ENCODE peak calls at places on chromosome 15, in seven cellular contexts. P is kidney, C is ovary, D is PC-3, Q is A549, L is uterus, T is thyroid gland. M is an unnamed sample.

GRCh38 chr15:37099321-37100108 is 834 bp downstream of the MEIS2 start:
- DNase-seq in L (peak; percentile 68), T (no peak), D (peak; percentile 77), Q (peak; percentile 15), P (peak; percentile 31), C (no peak), M (no peak)

GRCh38 chr15:77619883-77620282 is 12.8 kb downstream of the LINGO1 start:
- DNase-seq in L (no peak), P (no peak), T (no peak), Q (no peak), D (no peak), C (no peak), M (no peak)

GRCh38 chr15:63797901-63798300 is 35.8 kb downstream of the HERC1 start:
- DNase-seq in C (no peak), D (no peak), Q (no peak), P (no peak), L (no peak), T (no peak), M (no peak)

GRCh38 chr15:33150993-33151392 is 43.5 kb downstream of the FMN1 start:
- DNase-seq in L (no peak), P (no peak), Q (no peak), T (no peak), C (no peak), D (no peak), M (no peak)

GRCh38 chr15:63012444-63012843 is 30.1 kb upstream of the TPM1 start:
- DNase-seq in C (no peak), T (no peak), L (no peak), D (no peak), Q (no peak), P (no peak), M (no peak)

GRCh38 chr15:32669870-32670623 is 28.5 kb downstream of the SCG5 start:
- DNase-seq in Q (no peak), T (no peak), L (no peak), C (no peak), P (no peak), D (peak; percentile 43), M (peak; percentile 85)

GRCh38 chr15:93244691-93245615 is 155.9 kb upstream of the RGMA start:
- DNase-seq in C (peak; percentile 81), L (no peak), Q (no peak), D (no peak), T (no peak), P (no peak), M (no peak)

GRCh38 chr15:39204031-39204430 is 376.8 kb upstream of the THBS1 start:
- DNase-seq in Q (no peak), C (no peak), D (peak; percentile 37), L (no peak), P (no peak), T (no peak), M (peak; percentile 45)

GRCh38 chr15:26235148-26235769 is 372.1 kb upstream of the ATP10A start:
- DNase-seq in P (no peak), Q (no peak), C (no peak), L (no peak), T (no peak), D (no peak), M (no peak)

GRCh38 chr15:95501865-95502264 is 828.6 kb upstream of the NR2F2 start:
- DNase-seq in D (no peak), T (no peak), Q (no peak), P (no peak), L (no peak), C (no peak), M (no peak)

GRCh38 chr15:41856716-41857115 is 18.1 kb downstream of the PLA2G4B start:
- DNase-seq in C (no peak), D (no peak), Q (no peak), L (no peak), T (no peak), P (no peak), M (no peak)

GRCh38 chr15:80174017-80174746 is 21.4 kb downstream of the FAH start:
- DNase-seq in T (no peak), Q (no peak), D (peak; percentile 77), C (no peak), P (no peak), L (no peak), M (no peak)

GRCh38 chr15:40358492-40359353 is 704 bp downstream of the DISP2 start:
- DNase-seq in C (peak; percentile 67), Q (no peak), T (no peak), D (peak; percentile 27), P (peak; percentile 78), L (no peak), M (no peak)

GRCh38 chr15:40360015-40360414 is 2.0 kb downstream of the DISP2 start:
- DNase-seq in D (no peak), T (no peak), L (no peak), C (no peak), Q (no peak), P (no peak), M (no peak)

GRCh38 chr15:40355976-40356585 is 1.9 kb upstream of the DISP2 start:
- DNase-seq in Q (no peak), L (no peak), T (no peak), D (no peak), C (no peak), P (no peak), M (peak; percentile 40)

GRCh38 chr15:40357246-40357645 is 773 bp upstream of the DISP2 start:
- DNase-seq in T (no peak), L (no peak), C (no peak), Q (no peak), D (no peak), P (no peak), M (no peak)

DNA sequence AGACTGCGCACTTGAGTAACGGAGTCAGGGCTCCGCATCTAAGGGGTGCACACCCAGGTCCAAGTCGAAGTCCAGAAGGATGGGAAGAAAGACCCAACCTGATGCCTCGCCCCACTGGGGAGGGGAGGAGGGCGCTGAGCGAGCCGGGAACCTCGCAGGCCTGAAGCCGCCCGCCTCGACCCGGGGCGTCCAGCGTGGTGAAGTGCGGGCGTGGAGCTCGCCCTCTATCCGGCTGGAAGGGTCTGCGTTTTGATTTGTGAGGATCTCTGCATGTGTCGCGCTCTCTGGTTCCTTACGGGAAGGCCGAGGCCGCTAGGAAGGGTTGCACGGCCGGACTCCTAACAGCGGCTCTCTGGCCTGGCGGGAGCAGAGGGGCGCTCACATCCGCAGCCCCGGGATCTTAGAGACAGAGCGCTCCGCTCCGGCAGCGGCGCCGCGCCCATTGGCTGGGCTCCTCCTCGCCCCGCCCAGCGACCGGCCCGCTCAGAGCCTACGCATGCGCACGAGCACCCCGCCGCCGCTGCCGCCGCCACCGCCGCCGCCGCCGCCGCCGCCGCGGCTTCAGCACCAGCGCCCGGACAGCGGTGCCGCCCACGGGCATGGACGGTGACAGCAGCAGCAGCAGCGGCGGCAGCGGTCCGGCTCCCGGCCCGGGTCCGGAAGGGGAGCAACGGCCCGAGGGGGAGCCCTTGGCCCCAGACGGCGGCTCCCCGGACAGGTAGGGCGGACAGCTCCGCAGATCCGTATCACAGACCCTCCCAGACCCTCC is at the start of gene DISP2:
- DNase-seq in Q (peak; percentile 83), T (peak; percentile 86), L (peak; percentile 78), D (peak; percentile 84), P (peak; percentile 95), C (peak; percentile 92), M (peak; percentile 95)
- H3K27ac ChIP-seq in Q (no peak within 1 kb of the TSS), T (no peak within 1 kb of the TSS), L (no peak within 1 kb of the TSS), D (no peak within 1 kb of the TSS), P (no peak within 1 kb of the TSS), C (no peak within 1 kb of the TSS), M (no peak within 1 kb of the TSS)

GRCh38 chr15:88181613-88182012 is 74.9 kb downstream of the NTRK3 start:
- DNase-seq in D (no peak), P (no peak), T (peak; percentile 78), Q (no peak), L (no peak), C (no peak), M (no peak)

GRCh38 chr15:88174571-88174970 is 82.0 kb downstream of the NTRK3 start:
- DNase-seq in P (no peak), Q (no peak), D (no peak), C (no peak), L (no peak), T (no peak), M (peak; percentile 72)

GRCh38 chr15:88177451-88177850 is 79.1 kb downstream of the NTRK3 start:
- DNase-seq in T (no peak), D (no peak), C (no peak), Q (no peak), L (no peak), P (no peak), M (no peak)

GRCh38 chr15:88178631-88179030 is 77.9 kb downstream of the NTRK3 start:
- DNase-seq in C (no peak), P (no peak), T (no peak), Q (no peak), L (no peak), D (no peak), M (no peak)

DNA sequence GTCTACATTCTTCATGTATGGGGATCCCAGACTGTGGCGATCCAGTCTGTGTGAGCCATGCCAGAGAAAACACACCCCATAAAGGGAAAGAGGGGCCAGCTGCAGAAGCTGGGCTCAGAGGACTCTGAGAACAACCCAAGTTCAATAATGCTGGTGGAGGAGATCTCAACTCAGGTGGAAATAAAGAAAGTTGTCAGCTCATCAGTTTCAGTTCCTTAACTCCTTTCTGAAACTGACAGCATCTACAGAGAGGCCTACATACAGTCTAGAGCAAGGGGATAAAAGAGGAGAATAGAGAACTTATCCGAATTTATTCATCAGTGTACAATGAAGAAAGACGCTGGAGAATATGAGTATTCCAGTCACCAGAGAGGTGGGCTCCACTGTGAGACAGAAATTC is 77.0 kb downstream of the NTRK3 start:
- DNase-seq in L (no peak), C (no peak), Q (no peak), T (no peak), D (no peak), P (no peak), M (no peak)
- H3K4me3 ChIP-seq in L (no peak overlapping the region), C (no peak overlapping the region), Q (no peak overlapping the region), T (no peak overlapping the region), D (no peak overlapping the region), P (no peak overlapping the region), M (no peak overlapping the region)

DNA sequence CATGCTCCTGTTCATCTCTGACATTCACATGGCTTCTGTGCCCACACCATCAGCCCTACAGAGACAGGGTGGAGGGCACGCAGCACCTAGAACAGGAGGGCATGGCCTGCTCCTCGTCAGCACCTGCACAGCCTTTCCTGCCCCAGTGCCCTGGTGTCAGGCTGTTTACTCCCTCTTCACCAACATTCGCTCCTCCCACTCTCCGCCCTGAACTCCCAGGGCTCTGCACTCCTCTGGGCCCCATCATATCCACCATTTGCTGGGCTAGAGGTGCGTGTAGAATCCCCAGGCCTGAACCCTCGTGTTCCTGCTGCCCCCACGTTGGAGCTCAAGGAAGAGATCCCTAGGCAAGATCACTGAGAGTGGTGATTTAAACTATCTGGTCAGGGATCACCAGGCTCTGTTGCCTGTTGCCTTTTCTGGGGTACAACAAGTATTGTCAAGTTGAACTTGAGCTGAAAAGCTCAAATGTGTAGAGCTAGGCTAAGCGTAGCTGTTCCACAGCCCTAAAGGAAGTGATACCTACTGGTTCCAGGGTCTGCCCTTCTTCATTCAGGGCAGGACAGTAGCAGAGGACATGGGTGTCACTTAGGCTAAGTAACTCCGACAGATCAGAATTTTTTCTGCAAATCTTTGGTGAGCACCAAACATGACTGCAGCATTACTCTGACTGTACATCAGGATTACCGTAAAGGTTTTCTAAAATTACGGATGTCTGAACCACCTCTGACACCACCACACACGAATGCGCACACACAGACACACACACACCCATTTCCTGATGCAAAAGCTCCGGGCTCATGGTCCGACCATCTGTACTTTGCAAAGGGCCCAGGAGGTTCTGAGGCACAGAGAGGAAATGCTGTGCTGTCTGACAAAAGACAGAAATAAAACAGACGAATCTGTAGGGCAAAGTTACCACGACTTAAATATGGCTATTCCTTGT is 43.7 kb upstream of the GNB5 start:
- DNase-seq in T (no peak), Q (no peak), D (no peak), C (no peak), P (peak; percentile 57), L (no peak), M (no peak)
- H3K9me3 ChIP-seq in T (no peaks in the 10 kb centered on the region), Q (no peaks in the 10 kb centered on the region), D (no peaks in the 10 kb centered on the region), C (no peaks in the 10 kb centered on the region), P (no peaks in the 10 kb centered on the region), L (no peaks in the 10 kb centered on the region), M (no peaks in the 10 kb centered on the region)

GRCh38 chr15:51884041-51884440 is 54.6 kb downstream of the TMOD3 start:
- DNase-seq in C (no peak), P (no peak), L (no peak), T (no peak), Q (no peak), D (no peak), M (no peak)
- H3K27ac ChIP-seq in C (no peak overlapping the region), P (no peak overlapping the region), L (no peak overlapping the region), T (peak overlapping the region; percentile 30), Q (peak overlapping the region; percentile 29), D (no peak overlapping the region), M (no peak overlapping the region)